ENCODE peak calls at places on chromosomes 4 and X, in nine cellular contexts. H, T, R, X, A, G, B, S and E are unnamed samples.

GRCh38 chrX:96685205-96686099 is 810 bp downstream of the DIAPH2 start:
- DNase-seq in H (peak), T (peak), R (peak), X (peak), A (peak), G (peak), B (peak), S (peak), E (peak)

GRCh38 chrX:15616531-15616930 is 15.8 kb upstream of the ACE2 start:
- DNase-seq in H (no peak), T (peak), R (no peak), X (no peak), A (no peak), G (no peak), B (peak), S (no peak), E (no peak)

GRCh38 chr4:177239475-177239874 is 70.2 kb upstream of the NEIL3 start:
- DNase-seq in H (no peak), T (no peak), R (no peak), X (no peak), A (no peak), G (peak), B (no peak), S (no peak), E (no peak)

GRCh38 chrX:12988797-12989196 is 13.9 kb downstream of the TMSB4X start:
- DNase-seq in H (no peak), T (no peak), R (peak), X (no peak), A (no peak), G (peak), B (peak), S (no peak), E (peak)

GRCh38 chr4:6938237-6938636 is 28.6 kb downstream of the TBC1D14 start:
- DNase-seq in H (no peak), T (peak), R (no peak), X (no peak), A (no peak), G (no peak), B (no peak), S (peak), E (no peak)

GRCh38 chr4:81460837-81461233 is 10.9 kb downstream of the RASGEF1B start:
- DNase-seq in H (no peak), T (no peak), R (no peak), X (no peak), A (no peak), G (no peak), B (no peak), S (no peak), E (no peak)

GRCh38 chr4:148704291-148704690 is 262.1 kb upstream of the NR3C2 start:
- DNase-seq in H (no peak), T (no peak), R (no peak), X (no peak), A (no peak), G (no peak), B (no peak), S (no peak), E (no peak)

GRCh38 chr4:141540643-141541042 is 95.7 kb upstream of the IL15 start:
- DNase-seq in H (no peak), T (no peak), R (no peak), X (no peak), A (no peak), G (peak), B (no peak), S (no peak), E (no peak)

GRCh38 chrX:132094169-132094568 is 33.7 kb downstream of the FRMD7 start:
- DNase-seq in H (no peak), T (no peak), R (no peak), X (no peak), A (no peak), G (peak), B (no peak), S (no peak), E (no peak)

GRCh38 chr4:71366776-71367175 is 28.0 kb downstream of the SLC4A4 start:
- DNase-seq in H (no peak), T (no peak), R (no peak), X (no peak), A (no peak), G (no peak), B (no peak), S (no peak), E (no peak)

GRCh38 chr4:121736735-121737351 is 28.1 kb downstream of the SMIM43 start:
- DNase-seq in H (peak), T (no peak), R (no peak), X (no peak), A (peak), G (peak), B (peak), S (peak), E (peak)

DNA sequence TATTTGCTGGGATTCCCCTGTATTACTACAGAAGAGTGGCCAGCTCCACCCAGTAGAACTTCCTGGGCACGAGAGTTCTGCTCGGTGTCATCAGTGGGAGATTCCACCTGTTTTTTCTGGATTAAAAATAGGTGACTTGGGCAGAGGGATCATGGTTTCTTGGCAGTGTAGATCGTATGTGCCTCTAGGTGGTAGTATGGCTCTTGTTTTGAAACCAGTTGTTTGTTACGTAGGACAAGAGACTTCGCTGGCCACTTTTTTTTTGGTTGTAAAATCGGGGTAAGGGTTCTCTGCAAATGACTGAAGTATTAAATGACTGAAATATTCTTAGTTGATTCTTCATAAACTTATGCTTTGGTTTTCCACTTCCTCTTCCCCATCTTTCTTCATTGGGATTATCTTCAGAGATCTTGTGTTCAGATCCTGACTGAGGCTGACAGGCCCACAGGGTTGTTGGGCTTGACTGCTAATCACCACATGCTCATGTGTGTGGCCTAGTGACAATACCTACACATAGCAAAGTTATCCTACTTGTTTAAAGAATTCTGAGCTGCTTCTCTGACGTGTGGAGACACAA is 43.8 kb upstream of the WDR1 start:
- DNase-seq in H (no peak), T (no peak), R (no peak), X (no peak), A (no peak), G (no peak), B (peak), S (no peak), E (peak)
- TF ChIP-seq CTCF in H (peak), T (peak), R (no peak), X (no peak), A (no peak), G (no peak), B (no peak), S (peak), E (peak)

GRCh38 chrX:3244955-3245354 is 101.5 kb downstream of the MXRA5 start:
- DNase-seq in H (no peak), T (no peak), R (no peak), X (no peak), A (no peak), G (no peak), B (peak), S (no peak), E (no peak)
- TF ChIP-seq CTCF in H (no peak), T (peak), R (no peak), X (no peak), A (no peak), G (no peak), B (peak), S (peak), E (peak)

GRCh38 chr4:156378053-156378665 is 424.5 kb upstream of the CTSO start:
- DNase-seq in H (no peak), T (no peak), R (no peak), X (no peak), A (peak), G (peak), B (peak), S (no peak), E (peak)
- TF ChIP-seq CTCF in H (peak), T (no peak), R (peak), X (no peak), A (peak), G (peak), B (peak), S (peak), E (peak)

DNA sequence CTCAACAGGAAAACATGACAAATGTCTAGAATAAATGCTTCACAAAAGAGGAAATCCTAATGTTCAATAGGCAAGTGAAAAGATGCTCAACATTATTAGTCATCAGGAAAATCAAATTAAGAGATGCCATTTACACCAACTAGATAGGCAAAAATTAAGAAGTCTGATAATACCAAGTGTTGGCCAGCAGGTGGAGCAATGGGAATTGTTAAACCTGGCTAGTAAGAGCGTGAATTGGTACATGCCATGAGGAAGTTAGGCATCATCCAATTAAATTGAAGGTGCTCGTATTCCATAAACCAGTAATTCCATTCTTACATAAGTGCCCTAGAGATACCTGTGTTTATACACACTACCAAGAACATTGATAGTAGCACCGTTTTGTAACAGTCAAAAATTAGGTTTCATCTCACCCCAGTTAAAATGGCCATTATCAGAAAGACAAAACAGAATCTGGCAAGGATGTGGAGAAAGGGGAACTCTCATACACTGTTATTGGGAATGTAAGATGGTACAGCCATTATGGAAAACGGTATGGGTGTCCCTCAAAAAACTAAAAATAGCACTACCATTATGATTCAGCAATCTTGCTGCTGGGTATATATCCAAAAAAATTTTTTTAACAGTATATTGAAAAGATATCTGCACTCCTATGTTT is 14.0 kb upstream of the ZCCHC18 start:
- DNase-seq in H (peak), T (no peak), R (peak), X (peak), A (peak), G (peak), B (peak), S (no peak), E (peak)
- TF ChIP-seq CTCF in H (peak), T (peak), R (peak), X (peak), A (peak), G (peak), B (peak), S (peak), E (peak)

DNA sequence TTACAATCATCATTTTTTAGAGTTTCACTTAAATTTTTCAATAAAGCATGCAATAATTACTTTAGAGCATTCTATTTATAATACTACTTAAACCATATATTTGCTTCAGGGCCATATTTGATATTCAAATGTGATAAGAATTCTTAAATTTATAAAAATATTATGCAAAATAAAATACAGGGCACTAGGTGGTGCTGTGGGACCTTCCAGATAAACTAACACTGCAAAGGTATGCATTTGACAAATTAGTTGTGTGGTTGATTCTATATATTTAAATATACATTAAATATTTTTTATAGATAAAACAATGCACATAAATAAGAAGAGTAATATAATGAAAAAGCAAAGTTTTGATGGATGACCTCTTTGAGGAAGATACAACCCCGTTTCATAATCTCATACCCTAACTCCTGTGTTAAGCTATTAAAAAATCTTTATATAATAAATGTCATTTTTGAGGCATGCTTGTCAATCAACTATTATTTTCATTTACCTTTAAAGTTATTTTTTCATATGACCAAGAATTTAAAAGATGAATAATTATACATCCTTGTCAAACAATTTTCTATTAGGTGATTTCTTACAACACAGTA is 128.4 kb downstream of the REELD1 start:
- DNase-seq in H (no peak), T (no peak), R (no peak), X (no peak), A (no peak), G (peak), B (peak), S (no peak), E (peak)
- TF ChIP-seq CTCF in H (peak), T (peak), R (peak), X (peak), A (peak), G (peak), B (peak), S (peak), E (peak)

GRCh38 chrX:119943185-119943988 is at the start of gene NKAP:
- DNase-seq in H (peak), T (peak), R (peak), X (peak), A (peak), G (peak), B (peak), S (peak), E (peak)
- TF ChIP-seq CTCF in H (no peak), T (no peak), R (no peak), X (no peak), A (no peak), G (no peak), B (no peak), S (no peak), E (peak)

GRCh38 chr4:19776021-19776459 is 475.7 kb upstream of the SLIT2 start:
- DNase-seq in H (no peak), T (no peak), R (no peak), X (no peak), A (no peak), G (peak), B (peak), S (no peak), E (peak)
- TF ChIP-seq CTCF in H (no peak), T (no peak), R (no peak), X (no peak), A (no peak), G (no peak), B (no peak), S (no peak), E (no peak)

GRCh38 chr4:126396703-126397102 is 1081.9 kb downstream of the FAT4 start:
- DNase-seq in H (no peak), T (no peak), R (no peak), X (no peak), A (no peak), G (no peak), B (no peak), S (no peak), E (no peak)
- TF ChIP-seq CTCF in H (no peak), T (no peak), R (no peak), X (no peak), A (no peak), G (no peak), B (peak), S (no peak), E (peak)